ENCODE peak calls at places on chromosomes 12 and 14, in seven cellular contexts. One of them, this sample, is unnamed.

GRCh38 chr12:81078469-81079196 is 754 bp downstream of the ACSS3 start:
- DNase-seq in stomach: no peak
- DNase-seq in left ventricle myocardium inferior: no peak
- DNase-seq in body of pancreas: no peak
- DNase-seq in A673: peak; percentile 83
- DNase-seq in neuronal stem cell: no peak
- DNase-seq in RWPE2: no peak
- DNase-seq in this sample: no peak

GRCh38 chr14:100900837-100901390 is 2.6 kb downstream of the RTL1 start:
- DNase-seq in stomach: no peak
- DNase-seq in left ventricle myocardium inferior: no peak
- DNase-seq in body of pancreas: peak; percentile 44
- DNase-seq in A673: peak; percentile 33
- DNase-seq in neuronal stem cell: peak; percentile 69
- DNase-seq in RWPE2: peak; percentile 68
- DNase-seq in this sample: no peak

GRCh38 chr12:6608592-6609311 is 1.6 kb upstream of the CHD4 start:
- DNase-seq in stomach: no peak
- DNase-seq in left ventricle myocardium inferior: peak; percentile 25
- DNase-seq in body of pancreas: peak; percentile 29
- DNase-seq in A673: peak; percentile 51
- DNase-seq in neuronal stem cell: no peak
- DNase-seq in RWPE2: no peak
- DNase-seq in this sample: no peak

GRCh38 chr12:49942921-49943662 is 7.4 kb upstream of the AQP2 start:
- DNase-seq in stomach: peak; percentile 56
- DNase-seq in left ventricle myocardium inferior: no peak
- DNase-seq in body of pancreas: no peak
- DNase-seq in A673: no peak
- DNase-seq in neuronal stem cell: no peak
- DNase-seq in RWPE2: no peak
- DNase-seq in this sample: no peak

GRCh38 chr12:66500841-66501240 is 178.0 kb downstream of the GRIP1 start:
- DNase-seq in stomach: no peak
- DNase-seq in left ventricle myocardium inferior: no peak
- DNase-seq in body of pancreas: no peak
- DNase-seq in A673: no peak
- DNase-seq in neuronal stem cell: no peak
- DNase-seq in RWPE2: no peak
- DNase-seq in this sample: no peak

GRCh38 chr12:132886529-132887477 is 602 bp downstream of the CHFR start:
- DNase-seq in stomach: peak; percentile 27
- DNase-seq in left ventricle myocardium inferior: no peak
- DNase-seq in body of pancreas: peak; percentile 34
- DNase-seq in A673: peak; percentile 45
- DNase-seq in neuronal stem cell: no peak
- DNase-seq in RWPE2: no peak
- DNase-seq in this sample: no peak

GRCh38 chr12:123929869-123930583 is 42.6 kb downstream of the CCDC92 start:
- DNase-seq in stomach: no peak
- DNase-seq in left ventricle myocardium inferior: no peak
- DNase-seq in body of pancreas: no peak
- DNase-seq in A673: no peak
- DNase-seq in neuronal stem cell: no peak
- DNase-seq in RWPE2: no peak
- DNase-seq in this sample: no peak

GRCh38 chr12:99898645-99899044 is 86.1 kb downstream of the ANKS1B start:
- DNase-seq in stomach: no peak
- DNase-seq in left ventricle myocardium inferior: no peak
- DNase-seq in body of pancreas: no peak
- DNase-seq in A673: no peak
- DNase-seq in neuronal stem cell: no peak
- DNase-seq in RWPE2: no peak
- DNase-seq in this sample: no peak

GRCh38 chr12:58433969-58434368 is 486.3 kb downstream of the LRIG3 start:
- DNase-seq in stomach: no peak
- DNase-seq in left ventricle myocardium inferior: no peak
- DNase-seq in body of pancreas: no peak
- DNase-seq in A673: no peak
- DNase-seq in neuronal stem cell: no peak
- DNase-seq in RWPE2: no peak
- DNase-seq in this sample: no peak

GRCh38 chr14:100374270-100374669 is 51.1 kb downstream of the SLC25A47 start:
- DNase-seq in stomach: no peak
- DNase-seq in left ventricle myocardium inferior: no peak
- DNase-seq in body of pancreas: no peak
- DNase-seq in A673: no peak
- DNase-seq in neuronal stem cell: no peak
- DNase-seq in RWPE2: no peak
- DNase-seq in this sample: no peak

GRCh38 chr12:124601699-124602098 is 34.3 kb upstream of the NCOR2 start:
- DNase-seq in stomach: no peak
- DNase-seq in left ventricle myocardium inferior: no peak
- DNase-seq in body of pancreas: no peak
- DNase-seq in A673: no peak
- DNase-seq in neuronal stem cell: no peak
- DNase-seq in RWPE2: no peak
- DNase-seq in this sample: no peak

GRCh38 chr12:66803972-66804371 is 125.1 kb upstream of the GRIP1 start:
- DNase-seq in stomach: no peak
- DNase-seq in left ventricle myocardium inferior: no peak
- DNase-seq in body of pancreas: no peak
- DNase-seq in A673: no peak
- DNase-seq in neuronal stem cell: peak; percentile 32
- DNase-seq in RWPE2: no peak
- DNase-seq in this sample: no peak

GRCh38 chr14:92481811-92482559 is 31.6 kb upstream of the RIN3 start:
- DNase-seq in stomach: no peak
- DNase-seq in left ventricle myocardium inferior: no peak
- DNase-seq in body of pancreas: no peak
- DNase-seq in A673: no peak
- DNase-seq in neuronal stem cell: no peak
- DNase-seq in RWPE2: peak; percentile 10
- DNase-seq in this sample: no peak

GRCh38 chr12:117092886-117093285 is 6.3 kb downstream of the TESC start:
- DNase-seq in stomach: no peak
- DNase-seq in left ventricle myocardium inferior: no peak
- DNase-seq in body of pancreas: no peak
- DNase-seq in A673: no peak
- DNase-seq in neuronal stem cell: no peak
- DNase-seq in RWPE2: no peak
- DNase-seq in this sample: no peak

GRCh38 chr12:78290606-78291345 is 460.1 kb downstream of the NAV3 start:
- DNase-seq in stomach: no peak
- DNase-seq in left ventricle myocardium inferior: no peak
- DNase-seq in body of pancreas: no peak
- DNase-seq in A673: no peak
- DNase-seq in neuronal stem cell: no peak
- DNase-seq in RWPE2: no peak
- DNase-seq in this sample: no peak

GRCh38 chr14:93023039-93023438 is 92.7 kb downstream of the ITPK1 start:
- DNase-seq in stomach: no peak
- DNase-seq in left ventricle myocardium inferior: no peak
- DNase-seq in body of pancreas: no peak
- DNase-seq in A673: peak; percentile 51
- DNase-seq in neuronal stem cell: no peak
- DNase-seq in RWPE2: no peak
- DNase-seq in this sample: no peak

GRCh38 chr14:94560782-94561655 is at the start of gene SERPINA4:
- DNase-seq in stomach: peak; percentile 44
- DNase-seq in left ventricle myocardium inferior: no peak
- DNase-seq in body of pancreas: peak; percentile 60
- DNase-seq in A673: no peak
- DNase-seq in neuronal stem cell: no peak
- DNase-seq in RWPE2: peak; percentile 51
- DNase-seq in this sample: no peak

GRCh38 chr12:76029982-76030377 is 1.6 kb downstream of the PHLDA1 start:
- DNase-seq in stomach: no peak
- DNase-seq in left ventricle myocardium inferior: no peak
- DNase-seq in body of pancreas: no peak
- DNase-seq in A673: no peak
- DNase-seq in neuronal stem cell: no peak
- DNase-seq in RWPE2: no peak
- DNase-seq in this sample: no peak

GRCh38 chr12:126747530-126748149 is 1519.3 kb upstream of the TMEM132C start:
- DNase-seq in stomach: peak; percentile 47
- DNase-seq in left ventricle myocardium inferior: peak; percentile 42
- DNase-seq in body of pancreas: peak; percentile 58
- DNase-seq in A673: peak; percentile 76
- DNase-seq in neuronal stem cell: no peak
- DNase-seq in RWPE2: no peak
- DNase-seq in this sample: no peak

GRCh38 chr14:68779761-68780323 is 13.0 kb downstream of the ZFP36L1 start:
- DNase-seq in stomach: peak; percentile 25
- DNase-seq in left ventricle myocardium inferior: no peak
- DNase-seq in body of pancreas: peak; percentile 11
- DNase-seq in A673: no peak
- DNase-seq in neuronal stem cell: no peak
- DNase-seq in RWPE2: no peak
- DNase-seq in this sample: peak; percentile 89

DNA sequence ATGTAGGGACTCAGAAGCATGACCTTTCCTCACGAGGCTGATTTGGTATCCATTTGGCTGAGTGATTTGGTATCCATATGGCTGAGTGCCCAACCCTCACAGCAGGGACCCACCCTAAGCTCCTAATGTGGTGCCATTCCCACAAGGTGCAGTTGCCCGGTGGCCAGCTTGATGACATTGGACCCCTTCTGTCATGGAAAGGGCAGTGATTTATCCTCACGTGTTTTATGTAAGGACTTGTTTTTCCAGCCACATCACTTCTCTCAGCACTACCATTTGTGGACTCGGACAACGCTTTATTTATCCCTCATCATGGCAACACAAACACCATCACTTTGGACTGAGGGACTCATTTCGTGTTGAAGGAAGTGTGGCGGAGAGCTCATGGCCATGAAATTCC is 8.5 kb upstream of the CDC42BPB start:
- DNase-seq in stomach: no peak
- DNase-seq in left ventricle myocardium inferior: no peak
- DNase-seq in body of pancreas: no peak
- DNase-seq in A673: no peak
- DNase-seq in neuronal stem cell: no peak
- DNase-seq in RWPE2: no peak
- DNase-seq in this sample: no peak
- H3K27ac ChIP-seq in stomach: no peak overlapping the region
- H3K27ac ChIP-seq in left ventricle myocardium inferior: peak overlapping the region; percentile 70
- H3K27ac ChIP-seq in body of pancreas: no peak overlapping the region
- H3K27ac ChIP-seq in A673: no peak overlapping the region
- H3K27ac ChIP-seq in neuronal stem cell: no peak overlapping the region
- H3K27ac ChIP-seq in RWPE2: peak overlapping the region; percentile 85
- H3K27ac ChIP-seq in this sample: no peak overlapping the region

GRCh38 chr12:56723352-56723751 is 1.7 kb downstream of the NACA start:
- DNase-seq in stomach: no peak
- DNase-seq in left ventricle myocardium inferior: no peak
- DNase-seq in body of pancreas: no peak
- DNase-seq in A673: no peak
- DNase-seq in neuronal stem cell: no peak
- DNase-seq in RWPE2: no peak
- DNase-seq in this sample: no peak
- H3K4me1 ChIP-seq in stomach: peaks cover 71% of the 10 kb centered on the region
- H3K4me1 ChIP-seq in left ventricle myocardium inferior: peaks cover 67% of the 10 kb centered on the region
- H3K4me1 ChIP-seq in body of pancreas: peaks cover 62% of the 10 kb centered on the region
- H3K4me1 ChIP-seq in A673: peaks cover 52% of the 10 kb centered on the region
- H3K4me1 ChIP-seq in neuronal stem cell: peaks cover 20% of the 10 kb centered on the region
- H3K4me1 ChIP-seq in RWPE2: peaks cover 22% of the 10 kb centered on the region
- H3K4me1 ChIP-seq in this sample: peaks cover 71% of the 10 kb centered on the region

GRCh38 chr12:108806350-108806749 is 51.0 kb downstream of the SSH1 start:
- DNase-seq in stomach: no peak
- DNase-seq in left ventricle myocardium inferior: no peak
- DNase-seq in body of pancreas: no peak
- DNase-seq in A673: no peak
- DNase-seq in neuronal stem cell: no peak
- DNase-seq in RWPE2: no peak
- DNase-seq in this sample: no peak
- H3K36me3 ChIP-seq in stomach: peaks cover 87% of the 10 kb centered on the region
- H3K36me3 ChIP-seq in left ventricle myocardium inferior: peaks cover 68% of the 10 kb centered on the region
- H3K36me3 ChIP-seq in body of pancreas: peaks cover 10% of the 10 kb centered on the region
- H3K36me3 ChIP-seq in A673: peaks cover 64% of the 10 kb centered on the region
- H3K36me3 ChIP-seq in neuronal stem cell: peaks cover 32% of the 10 kb centered on the region
- H3K36me3 ChIP-seq in RWPE2: peaks cover 98% of the 10 kb centered on the region
- H3K36me3 ChIP-seq in this sample: peaks cover 28% of the 10 kb centered on the region

GRCh38 chr14:103708750-103709187 is 6.5 kb downstream of the XRCC3 start:
- DNase-seq in stomach: peak; percentile 76
- DNase-seq in left ventricle myocardium inferior: peak; percentile 57
- DNase-seq in body of pancreas: no peak
- DNase-seq in A673: no peak
- DNase-seq in neuronal stem cell: no peak
- DNase-seq in RWPE2: no peak
- DNase-seq in this sample: no peak
- H3K27ac ChIP-seq in stomach: no peak overlapping the region
- H3K27ac ChIP-seq in left ventricle myocardium inferior: peak overlapping the region; percentile 18
- H3K27ac ChIP-seq in body of pancreas: no peak overlapping the region
- H3K27ac ChIP-seq in A673: no peak overlapping the region
- H3K27ac ChIP-seq in neuronal stem cell: no peak overlapping the region
- H3K27ac ChIP-seq in RWPE2: no peak overlapping the region
- H3K27ac ChIP-seq in this sample: no peak overlapping the region

DNA sequence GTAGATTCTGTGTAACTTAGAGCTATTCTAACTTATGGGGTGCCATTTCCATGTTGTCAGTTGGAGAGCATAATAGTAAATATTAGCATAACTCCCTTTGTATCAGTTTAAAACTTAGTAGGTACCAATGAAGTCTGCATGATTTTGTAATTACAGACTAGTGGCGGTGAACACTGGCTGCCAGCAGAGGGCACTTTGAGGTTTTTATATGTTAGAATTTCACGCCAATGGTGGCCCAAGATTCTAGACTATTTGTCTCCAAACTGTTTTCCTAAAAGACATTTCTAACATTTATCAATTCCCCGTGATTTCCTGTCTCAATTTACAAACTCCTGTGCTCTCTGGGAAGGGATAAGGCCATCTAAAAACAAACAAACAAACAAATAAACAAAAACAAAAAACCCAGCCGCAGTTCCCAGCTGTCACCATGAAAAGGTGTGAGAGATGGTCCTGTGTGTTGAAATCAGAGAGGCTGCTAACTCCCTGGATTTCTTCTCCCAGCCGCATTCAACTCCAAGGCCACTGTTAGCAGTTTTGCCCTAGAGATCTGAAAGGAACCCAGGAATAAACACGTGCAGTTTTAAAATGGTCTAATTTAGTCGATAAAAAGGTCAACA is 57.6 kb downstream of the BRMS1L start:
- DNase-seq in stomach: peak; percentile 54
- DNase-seq in left ventricle myocardium inferior: no peak
- DNase-seq in body of pancreas: peak; percentile 37
- DNase-seq in A673: peak; percentile 59
- DNase-seq in neuronal stem cell: no peak
- DNase-seq in RWPE2: no peak
- DNase-seq in this sample: no peak
- H3K4me1 ChIP-seq in stomach: peaks cover 6% of the 10 kb centered on the region
- H3K4me1 ChIP-seq in left ventricle myocardium inferior: peaks cover 6% of the 10 kb centered on the region
- H3K4me1 ChIP-seq in body of pancreas: peaks cover 3% of the 10 kb centered on the region
- H3K4me1 ChIP-seq in A673: peaks cover 13% of the 10 kb centered on the region
- H3K4me1 ChIP-seq in neuronal stem cell: no peaks in the 10 kb centered on the region
- H3K4me1 ChIP-seq in RWPE2: peaks cover 8% of the 10 kb centered on the region
- H3K4me1 ChIP-seq in this sample: no peaks in the 10 kb centered on the region

DNA sequence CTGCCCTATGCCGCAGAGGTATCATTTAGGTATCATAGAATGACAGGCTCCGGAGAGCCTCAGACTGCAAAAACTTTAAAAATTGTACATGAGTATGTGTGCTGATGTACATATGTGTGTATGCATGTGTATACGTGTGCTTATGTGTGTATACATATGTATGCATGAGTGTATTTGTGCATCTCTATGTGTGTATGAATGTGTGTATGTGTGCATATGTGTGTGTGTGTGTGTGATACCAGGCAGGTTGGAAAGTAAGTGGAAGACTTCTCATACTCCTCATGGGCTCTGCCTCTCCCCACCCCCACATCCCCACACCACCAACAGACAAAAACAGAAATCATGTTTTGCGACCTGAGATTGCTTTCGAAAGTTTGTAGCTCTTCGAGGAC is 621 bp upstream of the TMEM117 start:
- DNase-seq in stomach: no peak
- DNase-seq in left ventricle myocardium inferior: no peak
- DNase-seq in body of pancreas: no peak
- DNase-seq in A673: no peak
- DNase-seq in neuronal stem cell: no peak
- DNase-seq in RWPE2: no peak
- DNase-seq in this sample: no peak
- H3K36me3 ChIP-seq in stomach: no peaks in the 10 kb centered on the region
- H3K36me3 ChIP-seq in left ventricle myocardium inferior: no peaks in the 10 kb centered on the region
- H3K36me3 ChIP-seq in body of pancreas: no peaks in the 10 kb centered on the region
- H3K36me3 ChIP-seq in A673: no peaks in the 10 kb centered on the region
- H3K36me3 ChIP-seq in neuronal stem cell: no peaks in the 10 kb centered on the region
- H3K36me3 ChIP-seq in RWPE2: no peaks in the 10 kb centered on the region
- H3K36me3 ChIP-seq in this sample: no peaks in the 10 kb centered on the region

This sample was measured in CD4-positive, alpha-beta memory T cell.